ENCODE peak calls at places on chromosome 3, in ten cellular contexts. F, A, K, Y, D, H, M, P, T and C are unnamed samples.

GRCh38 chr3:38348903-38349302 is 2.3 kb downstream of the XYLB start:
- DNase-seq in M (no peak), Y (no peak), T (peak), P (no peak), D (no peak), K (no peak), F (no peak), H (no peak), A (no peak), C (no peak)

GRCh38 chr3:126982125-126982521 is 792 bp upstream of the PLXNA1 start:
- DNase-seq in T (peak), Y (no peak), D (no peak), M (no peak), K (no peak), H (no peak), A (no peak), F (no peak), P (peak), C (no peak)

GRCh38 chr3:40623567-40623966 is 98.8 kb downstream of the ZNF621 start:
- DNase-seq in F (no peak), P (peak), A (peak), H (no peak), K (no peak), D (peak), T (peak), Y (no peak), M (no peak), C (no peak)

GRCh38 chr3:101017048-101017447 is 23.8 kb upstream of the ABI3BP start:
- DNase-seq in A (no peak), F (no peak), K (no peak), D (no peak), T (peak), M (no peak), Y (no peak), H (no peak), P (no peak), C (no peak)

GRCh38 chr3:138782748-138783147 is 52.0 kb downstream of the PIK3CB start:
- DNase-seq in H (no peak), T (no peak), K (no peak), M (no peak), P (no peak), A (no peak), Y (no peak), F (no peak), D (no peak), C (no peak)

GRCh38 chr3:65669163-65669875 is 369.4 kb downstream of the MAGI1 start:
- DNase-seq in T (no peak), K (no peak), P (no peak), M (no peak), H (no peak), A (peak), F (no peak), D (no peak), Y (no peak), C (no peak)

GRCh38 chr3:29695905-29696238 is 415.0 kb downstream of the RBMS3 start:
- DNase-seq in Y (no peak), P (no peak), A (no peak), M (no peak), T (no peak), F (no peak), D (no peak), K (no peak), H (no peak), C (no peak)

GRCh38 chr3:87088984-87089841 is 98.3 kb upstream of the VGLL3 start:
- DNase-seq in P (no peak), K (peak), D (no peak), F (no peak), Y (peak), H (no peak), T (peak), A (peak), M (no peak), C (peak)

GRCh38 chr3:9994086-9994844 is 7.6 kb upstream of the EMC3 start:
- DNase-seq in M (no peak), P (no peak), A (peak), H (no peak), D (no peak), Y (no peak), K (no peak), T (no peak), F (no peak), C (no peak)

GRCh38 chr3:49841126-49841525 is 15.2 kb downstream of the TRAIP start:
- DNase-seq in T (peak), P (peak), A (peak), H (no peak), Y (no peak), M (no peak), D (no peak), K (no peak), F (no peak), C (no peak)